ENCODE peak calls at places on chromosomes 12 and 14, in four cellular contexts. T is glutamatergic neuron, A is uterus, D is foreskin fibroblast. C is an unnamed sample.

GRCh38 chr14:69037790-69038448 is 58.8 kb upstream of the ACTN1 start:
- DNase-seq in T (no peak), A (no peak), D (no peak), C (peak)

GRCh38 chr14:34628681-34629135 is 1.2 kb downstream of the SNX6 start:
- DNase-seq in T (no peak), A (no peak), D (no peak), C (no peak)

GRCh38 chr12:104750061-104750460 is 208.0 kb downstream of the SLC41A2 start:
- DNase-seq in T (no peak), A (no peak), D (peak), C (peak)

GRCh38 chr12:104695453-104696148 is 238.9 kb downstream of the CHST11 start:
- DNase-seq in T (no peak), A (no peak), D (peak), C (peak)

GRCh38 chr12:92133795-92134637 is 11.6 kb downstream of the BTG1 start:
- DNase-seq in T (no peak), A (no peak), D (no peak), C (no peak)

GRCh38 chr12:46811185-46811584 is 14.6 kb downstream of the SLC38A4 start:
- DNase-seq in T (peak), A (no peak), D (no peak), C (no peak)

GRCh38 chr14:95156765-95157194 is 549 bp downstream of the DICER1 start:
- DNase-seq in T (peak), A (peak), D (peak), C (no peak)

GRCh38 chr12:87939182-87939581 is 90.0 kb downstream of the C12orf50 start:
- DNase-seq in T (no peak), A (no peak), D (no peak), C (no peak)

GRCh38 chr14:92680781-92681650 is 67.4 kb downstream of the LGMN start:
- DNase-seq in T (peak), A (peak), D (peak), C (peak)

GRCh38 chr14:92677955-92678354 is 70.5 kb downstream of the LGMN start:
- DNase-seq in T (no peak), A (no peak), D (no peak), C (no peak)

GRCh38 chr14:92678766-92679165 is 69.7 kb downstream of the LGMN start:
- DNase-seq in T (no peak), A (no peak), D (no peak), C (no peak)

GRCh38 chr14:92677087-92677668 is 71.2 kb downstream of the LGMN start:
- DNase-seq in T (no peak), A (no peak), D (no peak), C (no peak)

GRCh38 chr14:92679246-92679645 is 69.2 kb downstream of the LGMN start:
- DNase-seq in T (no peak), A (no peak), D (no peak), C (no peak)
- TF ChIP-seq CTCF in T (no peak), A (no peak), D (no peak), C (no peak)

DNA sequence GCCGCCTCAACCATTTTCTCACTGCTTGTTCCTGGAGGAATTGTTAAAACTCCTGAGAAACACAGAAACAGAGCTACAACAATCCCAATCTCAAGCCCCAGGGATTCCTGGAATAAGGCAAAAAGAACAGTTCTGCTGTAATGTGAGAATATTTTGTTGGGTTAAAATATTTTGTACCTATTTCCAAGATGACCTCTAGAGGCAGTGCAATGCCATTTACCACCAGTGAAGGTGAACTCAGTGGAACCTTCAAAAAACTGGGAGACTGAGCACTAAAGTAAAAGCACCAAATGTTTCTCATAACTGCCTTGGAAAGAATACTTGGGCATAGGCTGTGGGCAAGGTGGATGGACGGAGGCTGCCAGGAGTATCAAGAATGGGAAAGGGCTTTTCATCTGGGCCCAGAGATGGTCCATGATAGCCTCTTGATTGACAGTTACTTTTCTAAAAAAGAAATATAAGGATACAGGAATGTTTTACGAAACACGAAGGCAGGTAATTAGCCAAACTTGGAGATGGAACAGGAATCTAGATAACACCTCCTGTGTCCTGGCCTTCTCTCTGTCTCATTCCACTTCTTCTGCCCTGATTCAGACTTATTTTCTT is 334.0 kb upstream of the FLRT2 start:
- DNase-seq in T (no peak), A (no peak), D (no peak), C (no peak)
- TF ChIP-seq CTCF in T (peak), A (no peak), D (peak), C (peak)

GRCh38 chr12:21248679-21249078 is 86.0 kb downstream of the SLCO1A2 start:
- DNase-seq in T (no peak), A (no peak), D (no peak), C (no peak)
- TF ChIP-seq CTCF in T (peak), A (no peak), D (no peak), C (peak)

GRCh38 chr12:111033281-111034147 is 113.1 kb upstream of the MYL2 start:
- DNase-seq in T (peak), A (no peak), D (no peak), C (no peak)
- TF ChIP-seq CTCF in T (peak), A (no peak), D (no peak), C (peak)

GRCh38 chr14:45253070-45253753 is at the start of gene MIS18BP1:
- DNase-seq in T (peak), A (peak), D (peak), C (peak)
- TF ChIP-seq CTCF in T (peak), A (peak), D (peak), C (peak)

DNA sequence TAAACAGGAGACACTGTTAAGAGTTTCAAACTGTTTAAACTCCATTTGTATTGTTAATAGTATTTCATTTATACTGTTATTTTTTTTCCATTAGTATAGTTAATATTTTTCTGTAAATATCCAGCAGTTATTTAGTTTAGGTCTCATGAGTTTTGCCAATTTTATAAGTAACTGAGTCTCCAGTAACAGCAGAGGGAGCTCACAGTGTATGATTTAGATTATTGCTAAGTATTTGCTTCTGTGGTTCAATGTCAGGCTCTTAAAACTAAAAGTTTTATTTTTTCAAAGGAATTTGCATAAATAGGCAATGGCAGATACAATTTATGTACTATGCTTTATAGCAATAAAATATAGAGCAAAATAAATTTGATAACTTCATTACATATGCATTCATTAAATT is 209.7 kb downstream of the ATXN7L3B start:
- DNase-seq in T (no peak), A (no peak), D (peak), C (peak)
- TF ChIP-seq CTCF in T (no peak), A (no peak), D (no peak), C (peak)

C was measured in HFFc6.